ENCODE peak calls at places on chromosomes 13 and 19, in six cellular contexts. W is stimulated activated CD8-positive, alpha-beta memory T cell treated with anti-CD3 and anti-CD28 coated beads, Interleukin-2, amount 100 ng/mL, for 48 hours; I is glutamatergic neuron; L is ureter; D is activated CD4-positive, CD25-positive, alpha-beta regulatory T cell; T is NCI-H1417 treated with DMSO at 0.1 percent for 48 hours. J is an unnamed sample.

GRCh38 chr13:88464851-88465250 is 793.7 kb downstream of the SLITRK5 start:
- DNase-seq in T (no peak), L (no peak), D (no peak), I (no peak), W (no peak), J (no peak)

GRCh38 chr19:10812196-10812595 is 23.8 kb downstream of the TMED1 start:
- DNase-seq in T (no peak), D (no peak), L (no peak), W (no peak), I (no peak), J (no peak)

GRCh38 chr19:50506700-50507099 is 4.3 kb downstream of the JOSD2 start:
- DNase-seq in W (no peak), I (no peak), D (no peak), T (no peak), L (no peak), J (no peak)

GRCh38 chr19:55285225-55285890 is 1.6 kb downstream of the BRSK1 start:
- DNase-seq in I (peak), D (no peak), W (no peak), T (no peak), L (no peak), J (no peak)

GRCh38 chr13:79451500-79451962 is 29.4 kb upstream of the NDFIP2 start:
- DNase-seq in T (no peak), D (peak), L (no peak), I (no peak), W (peak), J (no peak)

GRCh38 chr19:34391813-34392212 is 12.4 kb upstream of the PDCD2L start:
- DNase-seq in W (no peak), D (no peak), I (no peak), L (no peak), T (no peak), J (no peak)

GRCh38 chr19:277581-278165 is 13.5 kb downstream of the PLPP2 start:
- DNase-seq in W (no peak), D (no peak), I (no peak), L (no peak), T (no peak), J (no peak)

GRCh38 chr13:54241719-54242118 is 1213.1 kb downstream of the OLFM4 start:
- DNase-seq in D (no peak), T (peak), W (no peak), L (no peak), I (peak), J (peak)

GRCh38 chr19:57779220-57779845 is 9.9 kb downstream of the ZNF586 start:
- DNase-seq in W (no peak), L (no peak), D (no peak), I (no peak), T (no peak), J (no peak)

GRCh38 chr19:11581740-11582139 is 4.3 kb upstream of the ACP5 start:
- DNase-seq in L (no peak), I (no peak), W (peak), D (peak), T (no peak), J (no peak)

GRCh38 chr13:40670307-40670706 is 3.9 kb upstream of the FOXO1 start:
- DNase-seq in L (no peak), D (no peak), W (no peak), I (no peak), T (no peak), J (no peak)

GRCh38 chr19:15563325-15563794 is 51.7 kb upstream of the CYP4F8 start:
- DNase-seq in L (peak), I (no peak), T (no peak), D (no peak), W (no peak), J (no peak)

GRCh38 chr13:50299546-50300249 is 284.5 kb downstream of the KCNRG start:
- DNase-seq in D (no peak), I (no peak), T (no peak), L (no peak), W (no peak), J (no peak)

GRCh38 chr19:29841209-29841558 is 29.4 kb downstream of the CCNE1 start:
- DNase-seq in I (no peak), W (no peak), L (no peak), D (no peak), T (no peak), J (no peak)